ENCODE peak calls at places on chromosomes 7 and 10, in four cellular contexts. R is left ventricle myocardium inferior, F is neural progenitor cell, V is mucosa of descending colon. W is an unnamed sample.

GRCh38 chr10:129956902-129957673 is 7.0 kb downstream of the EBF3 start:
- DNase-seq in F (peak; percentile 48), V (no peak), R (no peak), W (peak; percentile 15)

GRCh38 chr7:148697950-148698396 is 730 bp upstream of the CUL1 start:
- DNase-seq in V (no peak), R (no peak), F (no peak), W (no peak)

GRCh38 chr7:388961-389701 is 99.2 kb downstream of the FOXL3 start:
- DNase-seq in F (no peak), R (peak; percentile 4), V (no peak), W (peak; percentile 64)

GRCh38 chr7:106978425-106979386 is 65.8 kb upstream of the PRKAR2B start:
- DNase-seq in V (no peak), F (no peak), R (no peak), W (no peak)

GRCh38 chr7:116713918-116714317 is 41.9 kb downstream of the MET start:
- DNase-seq in R (no peak), V (no peak), F (no peak), W (no peak)

GRCh38 chr7:98210513-98211220 is 572 bp upstream of the BHLHA15 start:
- DNase-seq in V (peak; percentile 52), F (peak; percentile 72), R (no peak), W (peak; percentile 75)

GRCh38 chr10:131271966-131272365 is 39.6 kb downstream of the TCERG1L start:
- DNase-seq in F (no peak), R (no peak), V (no peak), W (peak; percentile 56)

GRCh38 chr10:125886914-125887512 is 5.9 kb upstream of the DHX32 start:
- DNase-seq in F (no peak), R (no peak), V (no peak), W (no peak)

GRCh38 chr10:104254493-104255243 is at the start of gene GSTO1:
- DNase-seq in V (peak; percentile 90), R (peak; percentile 87), F (peak; percentile 67), W (peak; percentile 93)

GRCh38 chr7:113392421-113392820 is 274.1 kb upstream of the SMIM30 start:
- DNase-seq in V (no peak), R (no peak), F (no peak), W (no peak)

GRCh38 chr7:100865372-100865911 is 1.7 kb upstream of the TRIP6 start:
- DNase-seq in F (no peak), R (no peak), V (no peak), W (peak; percentile 69)

GRCh38 chr10:10677479-10677878 is 340.2 kb upstream of the CELF2 start:
- DNase-seq in F (peak; percentile 78), V (no peak), R (peak; percentile 44), W (no peak)

GRCh38 chr10:59362991-59363390 is 642 bp upstream of the FAM13C start:
- DNase-seq in R (peak; percentile 67), V (peak; percentile 58), F (peak; percentile 85), W (no peak)

GRCh38 chr7:83824214-83824613 is 175.3 kb upstream of the SEMA3E start:
- DNase-seq in R (no peak), F (no peak), V (no peak), W (no peak)

GRCh38 chr7:83921798-83922607 is 272.6 kb downstream of the SEMA3A start:
- DNase-seq in V (no peak), F (no peak), R (no peak), W (no peak)

GRCh38 chr10:102069066-102069465 is 3.9 kb downstream of the HPS6 start:
- DNase-seq in F (no peak), R (no peak), V (no peak), W (no peak)

GRCh38 chr7:28181921-28182517 is 1.4 kb upstream of the JAZF1 start:
- DNase-seq in V (no peak), F (no peak), R (no peak), W (no peak)

GRCh38 chr7:135217645-135218509 is 6.6 kb upstream of the WDR91 start:
- DNase-seq in V (no peak), R (no peak), F (no peak), W (no peak)

GRCh38 chr10:14608381-14609001 is 166.2 kb downstream of the FAM107B start:
- DNase-seq in R (no peak), V (no peak), F (no peak), W (peak; percentile 87)

GRCh38 chr10:30542001-30542861 is 87.3 kb downstream of the LYZL2 start:
- DNase-seq in R (no peak), V (no peak), F (no peak), W (no peak)

GRCh38 chr10:93435061-93435491 is 47.1 kb downstream of the MYOF start:
- DNase-seq in F (no peak), V (no peak), R (no peak), W (no peak)

GRCh38 chr10:90588222-90588621 is 269.6 kb downstream of the HTR7 start:
- DNase-seq in V (no peak), F (no peak), R (no peak), W (no peak)

DNA sequence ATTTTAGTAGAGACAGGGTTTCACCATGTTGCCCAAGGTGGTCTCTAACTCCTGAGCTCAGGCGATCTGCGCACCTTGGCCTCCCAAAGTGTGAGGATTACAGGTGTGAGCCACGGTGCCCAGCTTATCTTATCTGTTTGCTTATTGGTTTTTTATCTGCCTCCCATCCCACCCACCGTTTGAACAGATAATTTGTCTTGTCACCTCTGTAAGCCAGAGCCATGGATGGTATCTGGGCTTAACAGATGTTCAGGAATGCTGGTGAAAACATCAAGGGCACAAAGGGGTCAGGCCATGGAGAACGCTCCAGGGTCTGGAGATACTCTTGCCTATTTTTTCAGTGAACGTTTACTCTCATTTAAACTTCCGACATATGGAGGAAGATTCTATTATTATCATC is 12.0 kb upstream of the NDST2 start:
- DNase-seq in F (no peak), V (no peak), R (no peak), W (no peak)
- H3K36me3 ChIP-seq in F (no peaks in the 10 kb centered on the region), V (no peaks in the 10 kb centered on the region), R (peaks cover 39% of the 10 kb centered on the region), W (peaks cover 97% of the 10 kb centered on the region)

DNA sequence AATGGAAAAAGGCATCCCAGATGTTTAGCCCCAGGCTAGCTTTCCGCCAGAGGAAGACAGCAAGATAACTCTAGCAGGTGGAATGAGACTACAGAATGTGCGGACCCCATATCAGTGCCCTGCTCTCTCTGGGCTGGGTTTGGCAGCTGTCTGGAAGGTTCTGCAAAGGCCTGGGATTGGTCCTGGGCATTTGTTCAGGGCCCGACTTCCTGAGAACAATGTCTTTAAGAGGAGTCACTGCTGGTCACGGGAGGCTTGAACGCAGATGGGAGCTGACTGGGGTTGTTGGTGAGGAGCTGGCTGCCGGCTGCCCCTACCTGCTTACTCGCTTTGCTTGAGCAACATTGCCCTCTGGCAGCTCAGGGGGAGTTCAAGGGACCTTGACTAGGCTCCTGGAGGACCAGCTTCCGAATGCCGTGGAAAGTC is 130.6 kb upstream of the BTBD16 start:
- DNase-seq in V (no peak), F (no peak), R (peak; percentile 37), W (no peak)
- H3K4me3 ChIP-seq in V (no peak overlapping the region), F (no peak overlapping the region), R (peak overlapping the region; percentile 38), W (no peak overlapping the region)

DNA sequence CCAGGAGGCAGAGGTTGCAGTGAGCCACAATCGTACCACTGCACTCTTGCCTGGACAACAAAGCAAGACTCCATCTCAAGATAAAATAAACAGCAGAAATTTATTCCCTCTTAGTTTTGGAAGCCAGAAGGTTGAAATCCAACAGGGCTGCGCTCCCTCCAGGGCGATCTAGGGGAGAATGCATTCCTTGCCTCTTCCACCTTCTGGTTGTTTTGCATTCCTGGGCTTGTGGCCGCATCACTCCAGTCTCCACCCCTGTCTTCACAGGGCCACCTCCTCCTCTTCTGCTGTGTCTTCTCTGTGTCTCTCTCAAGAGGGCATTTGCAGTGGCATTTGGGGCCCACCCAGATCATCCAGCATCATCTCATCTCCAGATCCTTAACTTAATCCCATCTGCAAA is 36.2 kb downstream of the LIMK1 start:
- DNase-seq in V (no peak), F (no peak), R (no peak), W (no peak)
- H3K36me3 ChIP-seq in V (no peaks in the 10 kb centered on the region), F (no peaks in the 10 kb centered on the region), R (peaks cover 60% of the 10 kb centered on the region), W (peaks cover 37% of the 10 kb centered on the region)

GRCh38 chr7:155265144-155265543 is 32.5 kb upstream of the INSIG1 start:
- DNase-seq in F (no peak), V (no peak), R (no peak), W (no peak)

GRCh38 chr7:155267436-155267835 is 30.2 kb upstream of the INSIG1 start:
- DNase-seq in V (no peak), R (no peak), F (no peak), W (peak; percentile 64)

GRCh38 chr7:155267023-155267422 is 30.7 kb upstream of the INSIG1 start:
- DNase-seq in V (no peak), R (no peak), F (no peak), W (no peak)

GRCh38 chr7:155266440-155266839 is 31.2 kb upstream of the INSIG1 start:
- DNase-seq in R (no peak), F (no peak), V (no peak), W (peak; percentile 64)

DNA sequence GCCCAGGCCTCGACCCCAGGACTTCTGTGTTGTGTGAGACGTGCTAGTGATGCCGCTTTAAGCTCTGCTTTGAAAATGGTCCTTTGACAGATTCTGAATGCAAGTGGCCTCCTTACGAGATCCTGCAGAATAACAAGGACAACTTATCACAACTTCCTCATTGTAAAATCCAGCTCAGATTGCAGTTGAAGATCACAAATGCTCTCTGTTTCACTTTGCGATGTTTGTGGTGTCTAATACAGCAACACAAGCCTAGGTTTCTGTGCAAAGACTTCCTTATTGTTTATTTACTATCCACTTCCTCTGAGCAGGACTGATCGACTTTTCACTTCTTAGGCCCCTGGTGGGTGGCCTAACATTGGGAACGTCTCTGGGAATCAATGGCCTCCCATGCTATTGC is 31.7 kb upstream of the INSIG1 start:
- DNase-seq in R (no peak), F (no peak), V (no peak), W (peak; percentile 66)
- H3K4me3 ChIP-seq in R (no peak overlapping the region), F (no peak overlapping the region), V (no peak overlapping the region), W (no peak overlapping the region)

DNA sequence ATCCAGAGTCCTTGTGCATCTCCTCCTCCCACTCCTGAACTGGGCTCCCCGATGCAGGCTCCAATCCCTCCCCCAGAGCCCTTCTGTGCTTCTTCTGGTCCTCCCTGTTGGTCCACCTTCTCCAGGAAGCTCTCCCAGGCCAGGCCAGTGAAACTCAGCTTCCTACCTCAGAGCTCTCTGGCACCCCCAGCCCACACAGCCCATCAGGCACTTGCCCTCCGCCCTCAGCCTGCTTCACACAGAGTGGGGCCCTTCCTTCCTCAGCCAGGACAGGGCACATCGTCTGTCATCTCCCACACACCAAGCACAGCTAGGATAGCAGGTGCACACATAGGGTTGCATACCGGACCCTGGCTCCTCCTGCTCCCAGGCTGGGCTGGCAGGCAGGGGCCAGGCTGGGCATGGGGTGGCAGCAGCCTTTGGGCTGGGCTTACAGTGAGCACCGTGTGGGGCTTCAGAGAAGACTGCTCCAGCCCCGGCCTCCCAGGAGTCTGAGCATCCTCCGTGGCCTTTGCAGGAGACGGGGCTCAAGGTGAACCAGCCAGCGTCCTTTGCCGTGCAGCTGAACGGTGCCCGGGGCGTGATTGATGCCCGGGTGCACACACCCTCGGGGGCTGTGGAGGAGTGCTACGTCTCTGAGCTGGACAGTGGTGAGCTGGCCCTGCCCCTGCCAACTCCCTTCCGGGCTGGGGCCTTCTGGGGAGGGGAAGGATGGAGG is 6.5 kb upstream of the ATP6V1F start:
- DNase-seq in R (no peak), V (no peak), F (no peak), W (no peak)
- H3K36me3 ChIP-seq in R (peaks cover 60% of the 10 kb centered on the region), V (no peaks in the 10 kb centered on the region), F (no peaks in the 10 kb centered on the region), W (no peaks in the 10 kb centered on the region)